ENCODE peak calls at places on chromosomes 1 and 21, in four cellular contexts. Z is H7, B is SK-N-MC, M is endothelial cell. P is an unnamed sample.

GRCh38 chr1:23718482-23718881 is 24.8 kb upstream of the ELOA start:
- DNase-seq in B (no peak), Z (peak), M (peak), P (no peak)

GRCh38 chr1:224767031-224767430 is 150.9 kb downstream of the CNIH3 start:
- DNase-seq in B (no peak), Z (no peak), M (no peak), P (peak)

GRCh38 chr1:186113454-186113853 is 261.6 kb downstream of the TPR start:
- DNase-seq in M (no peak), Z (no peak), B (no peak), P (no peak)

GRCh38 chr1:210299501-210299900 is 29.2 kb upstream of the HHAT start:
- DNase-seq in M (no peak), Z (no peak), B (no peak), P (no peak)

GRCh38 chr21:40349591-40349990 is 482.4 kb downstream of the PCP4 start:
- DNase-seq in Z (no peak), B (no peak), M (no peak), P (no peak)

GRCh38 chr21:37208741-37209225 is 58.4 kb downstream of the VPS26C start:
- DNase-seq in Z (no peak), M (no peak), B (no peak), P (peak)

GRCh38 chr1:205812271-205812877 is 624 bp downstream of the SLC41A1 start:
- DNase-seq in B (no peak), Z (peak), M (peak), P (no peak)

GRCh38 chr1:55040083-55040952 is 970 bp downstream of the PCSK9 start:
- DNase-seq in M (peak), B (no peak), Z (peak), P (no peak)

GRCh38 chr21:33769057-33769456 is 126.8 kb downstream of the ITSN1 start:
- DNase-seq in Z (no peak), B (no peak), M (no peak), P (no peak)

GRCh38 chr1:39129514-39129913 is 75.0 kb upstream of the MACF1 start:
- DNase-seq in Z (no peak), M (no peak), B (no peak), P (peak)

GRCh38 chr1:29802181-29803068 is 566.1 kb downstream of the PTPRU start:
- DNase-seq in M (no peak), Z (no peak), B (no peak), P (no peak)

P was measured in Ammon's horn.